ENCODE peak calls at places on chromosomes 13 and 19, in six cellular contexts. F is AG04450, K is heart left ventricle, Z is cardiac fibroblast, M is A549, V is HepG2. C is an unnamed sample.
A peak's percentile ranks its signal among the peaks of the same experiment; 100 is the strongest.

GRCh38 chr19:20247016-20247683 is 80.1 kb downstream of the ZNF486 start:
- DNase-seq in Z (peak; percentile 34), K (no peak), V (no peak), F (no peak), M (no peak), C (no peak)

GRCh38 chr19:29001922-29002247 is 211.1 kb downstream of the UQCRFS1 start:
- DNase-seq in M (no peak), V (no peak), Z (no peak), F (no peak), K (no peak), C (no peak)

GRCh38 chr13:90706631-90707030 is 640.9 kb upstream of the MIR17HG start:
- DNase-seq in K (no peak), V (no peak), M (no peak), F (no peak), Z (no peak), C (no peak)

GRCh38 chr19:29610574-29611271 is 4.6 kb downstream of the POP4 start:
- DNase-seq in M (peak; percentile 96), Z (peak; percentile 87), F (peak; percentile 63), K (peak; percentile 80), V (peak; percentile 64), C (no peak)

GRCh38 chr13:103866041-103866440 is 799.8 kb upstream of the SLC10A2 start:
- DNase-seq in K (no peak), F (no peak), M (no peak), V (no peak), Z (no peak), C (no peak)

GRCh38 chr13:45178349-45179142 is 22.3 kb downstream of the KCTD4 start:
- DNase-seq in Z (peak; percentile 81), V (peak; percentile 53), K (no peak), M (no peak), F (peak; percentile 72), C (peak; percentile 77)

GRCh38 chr13:104006625-104007061 is 940.4 kb upstream of the SLC10A2 start:
- DNase-seq in F (no peak), M (no peak), V (no peak), Z (peak; percentile 28), K (no peak), C (no peak)

GRCh38 chr13:60759499-60759898 is 362.5 kb downstream of the TDRD3 start:
- DNase-seq in M (no peak), K (no peak), Z (peak; percentile 10), V (peak; percentile 3), F (no peak), C (peak; percentile 35)

GRCh38 chr19:35549174-35549788 is 3.9 kb downstream of the TMEM147 start:
- DNase-seq in F (no peak), M (peak; percentile 96), V (peak; percentile 76), K (peak; percentile 52), Z (peak; percentile 78), C (no peak)

GRCh38 chr19:33622809-33623511 is 1.2 kb downstream of the CHST8 start:
- DNase-seq in V (no peak), Z (peak; percentile 7), K (no peak), M (no peak), F (no peak), C (no peak)

GRCh38 chr13:18946738-18947137 is 234.9 kb downstream of the TUBA3C start:
- DNase-seq in F (no peak), V (no peak), M (no peak), Z (no peak), K (no peak), C (no peak)

DNA sequence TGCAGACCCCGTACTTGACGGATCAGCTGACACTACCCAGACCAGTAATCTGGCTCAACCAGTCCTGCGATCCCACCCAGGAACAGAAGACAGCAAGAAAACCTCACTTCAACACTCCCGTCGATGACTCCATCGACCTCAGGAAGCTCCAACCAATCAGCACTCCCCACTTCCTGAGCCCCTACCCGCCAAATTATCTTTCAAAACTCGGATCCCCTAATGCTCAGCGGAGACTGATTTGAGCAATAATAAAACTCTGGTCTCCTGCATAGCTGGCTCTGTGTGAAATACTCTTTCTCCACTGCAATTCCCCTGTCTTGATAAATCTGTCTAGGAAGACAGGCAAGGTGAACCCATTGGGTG is 1.2 kb downstream of the LSM4 start:
- DNase-seq in V (no peak), F (no peak), M (no peak), Z (peak; percentile 40), K (no peak), C (no peak)
- H3K4me3 ChIP-seq in V (peak overlapping the region; percentile 72), F (peak overlapping the region; percentile 79), M (peak overlapping the region; percentile 60), Z (peak overlapping the region; percentile 91), K (no peak overlapping the region), C (peak overlapping the region; percentile 93)

GRCh38 chr13:80105350-80105749 is 235.6 kb downstream of the SPRY2 start:
- DNase-seq in K (no peak), V (no peak), Z (no peak), F (no peak), M (no peak), C (no peak)
- TF ChIP-seq CTCF in K (no peak), V (no peak), Z (no peak), F (no peak), M (no peak), C (no peak)

GRCh38 chr19:15177269-15178116 is 23.3 kb downstream of the NOTCH3 start:
- DNase-seq in Z (peak; percentile 71), F (no peak), M (peak; percentile 35), K (peak; percentile 76), V (peak; percentile 54), C (no peak)
- H3K4me3 ChIP-seq in Z (no peak overlapping the region), F (no peak overlapping the region), M (peak overlapping the region; percentile 40), K (peak overlapping the region; percentile 20), V (peak overlapping the region; percentile 20), C (no peak overlapping the region)

GRCh38 chr19:8511573-8512101 is 2.3 kb downstream of the ZNF414 start:
- DNase-seq in F (no peak), M (no peak), V (no peak), K (no peak), Z (no peak), C (no peak)
- TF ChIP-seq CTCF in F (no peak), M (no peak), V (no peak), K (no peak), Z (no peak), C (no peak)

DNA sequence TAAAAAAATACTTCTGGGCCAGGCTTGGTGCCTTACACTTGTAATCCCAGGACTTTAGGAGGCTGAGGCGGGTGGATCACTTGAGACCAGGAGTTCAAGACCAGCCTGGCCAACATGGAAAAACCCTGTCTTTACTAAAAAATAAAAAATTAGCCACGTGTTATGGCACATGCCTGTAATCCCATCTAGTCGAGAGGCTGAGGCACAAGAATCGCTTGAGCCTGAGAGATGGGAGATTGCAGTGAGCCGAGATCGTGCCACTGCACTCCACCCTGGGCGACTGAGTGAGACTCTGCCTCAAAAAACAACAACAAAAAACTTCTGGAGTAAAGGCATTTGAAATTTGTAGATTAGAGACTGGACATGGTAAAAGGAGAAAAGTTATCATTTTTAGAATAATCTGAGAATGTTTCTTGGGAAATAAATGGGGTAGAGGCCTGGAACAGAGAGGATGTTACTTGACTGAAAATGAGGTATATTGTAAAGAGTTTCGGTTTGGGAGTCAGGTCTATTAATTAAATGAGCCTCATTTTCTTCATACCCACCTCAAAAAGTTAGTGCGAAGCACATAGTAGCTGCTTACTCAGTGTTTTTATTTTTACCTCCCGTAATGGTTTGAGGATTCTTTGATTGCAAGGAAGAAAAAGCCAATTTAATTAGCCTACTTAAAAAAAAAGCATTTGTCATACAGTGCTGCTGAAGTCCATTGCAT is 2.6 kb downstream of the AKAP11 start:
- DNase-seq in M (no peak), V (no peak), F (no peak), Z (no peak), K (no peak), C (no peak)
- H3K4me3 ChIP-seq in M (no peak overlapping the region), V (no peak overlapping the region), F (no peak overlapping the region), Z (no peak overlapping the region), K (no peak overlapping the region), C (no peak overlapping the region)

DNA sequence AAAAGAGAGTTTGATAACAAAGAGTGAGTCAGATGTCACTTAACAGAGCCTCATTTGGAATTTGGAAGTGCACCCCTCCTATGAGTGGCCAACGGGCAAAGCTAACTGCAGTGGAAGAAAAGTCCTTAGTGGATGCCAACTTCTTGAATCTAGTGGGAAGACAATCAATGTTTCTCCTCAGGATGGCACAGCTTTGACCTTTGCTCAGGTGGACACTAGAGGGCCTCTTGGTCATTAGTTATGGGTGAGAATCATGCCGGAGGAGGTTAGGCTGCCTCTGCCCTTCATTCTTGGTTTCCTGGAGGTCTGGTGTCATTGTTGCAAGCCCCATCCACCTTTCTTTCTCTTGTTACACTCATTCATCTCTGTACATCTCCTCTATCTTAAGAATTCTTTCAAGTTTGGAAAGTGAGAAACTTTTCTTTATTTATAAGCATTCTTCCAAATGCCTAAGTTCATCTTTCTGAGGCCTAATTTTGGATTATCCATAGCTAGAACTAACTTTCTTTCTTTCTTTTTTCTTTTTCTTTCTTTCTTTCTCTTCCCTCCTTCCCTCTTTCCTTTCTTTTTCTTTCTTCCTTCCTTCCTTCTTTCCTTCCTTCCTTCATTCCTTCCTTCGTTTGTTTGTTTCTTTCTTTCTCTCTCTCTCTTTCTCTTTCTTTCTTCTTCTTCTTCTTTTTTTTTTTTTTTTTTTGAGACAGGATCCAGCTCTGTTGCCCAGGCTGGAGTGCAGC is 327.2 kb upstream of the TSHZ3 start:
- DNase-seq in K (no peak), M (peak; percentile 49), F (no peak), V (no peak), Z (no peak), C (no peak)
- TF ChIP-seq CTCF in K (no peak), M (no peak), F (no peak), V (peak; percentile 52), Z (no peak), C (peak; percentile 28)